ENCODE peak calls at places on chromosomes 7 and 10, in four cellular contexts. W, L, Q and A are unnamed samples.

GRCh38 chr7:44638611-44639557 is 32.5 kb downstream of the OGDH start:
- DNase-seq in W (peak), L (peak), Q (peak), A (peak)

GRCh38 chr10:127943336-127943910 is 36.5 kb downstream of the PTPRE start:
- DNase-seq in W (no peak), L (no peak), Q (peak), A (no peak)

GRCh38 chr7:101608772-101609713 is 20.1 kb downstream of the MYL10 start:
- DNase-seq in W (no peak), L (peak), Q (peak), A (peak)

GRCh38 chr10:86391236-86391840 is 24.7 kb upstream of the GRID1 start:
- DNase-seq in W (no peak), L (no peak), Q (no peak), A (no peak)

GRCh38 chr10:1227505-1228402 is 171.6 kb downstream of the WDR37 start:
- DNase-seq in W (no peak), L (no peak), Q (no peak), A (no peak)

GRCh38 chr7:157271991-157272324 is 64.8 kb upstream of the DNAJB6 start:
- DNase-seq in W (peak), L (peak), Q (peak), A (peak)

GRCh38 chr10:35352097-35352496 is 15.8 kb downstream of the CCNY start:
- DNase-seq in W (no peak), L (no peak), Q (no peak), A (no peak)

GRCh38 chr7:25894902-25895791 is 256.9 kb upstream of the NFE2L3 start:
- DNase-seq in W (peak), L (peak), Q (peak), A (peak)

GRCh38 chr7:16421333-16422099 is at the start of gene CRPPA:
- DNase-seq in W (peak), L (peak), Q (no peak), A (peak)

GRCh38 chr10:90937645-90938258 is 16.9 kb upstream of the ANKRD1 start:
- DNase-seq in W (no peak), L (no peak), Q (no peak), A (no peak)

GRCh38 chr7:102146122-102146521 is 140.5 kb upstream of the SH2B2 start:
- DNase-seq in W (peak), L (no peak), Q (no peak), A (no peak)

GRCh38 chr10:97089209-97089865 is 96.4 kb downstream of the SLIT1 start:
- DNase-seq in W (no peak), L (no peak), Q (no peak), A (no peak)

GRCh38 chr7:19089378-19089777 is 28.1 kb downstream of the TWIST1 start:
- DNase-seq in W (no peak), L (no peak), Q (no peak), A (no peak)

DNA sequence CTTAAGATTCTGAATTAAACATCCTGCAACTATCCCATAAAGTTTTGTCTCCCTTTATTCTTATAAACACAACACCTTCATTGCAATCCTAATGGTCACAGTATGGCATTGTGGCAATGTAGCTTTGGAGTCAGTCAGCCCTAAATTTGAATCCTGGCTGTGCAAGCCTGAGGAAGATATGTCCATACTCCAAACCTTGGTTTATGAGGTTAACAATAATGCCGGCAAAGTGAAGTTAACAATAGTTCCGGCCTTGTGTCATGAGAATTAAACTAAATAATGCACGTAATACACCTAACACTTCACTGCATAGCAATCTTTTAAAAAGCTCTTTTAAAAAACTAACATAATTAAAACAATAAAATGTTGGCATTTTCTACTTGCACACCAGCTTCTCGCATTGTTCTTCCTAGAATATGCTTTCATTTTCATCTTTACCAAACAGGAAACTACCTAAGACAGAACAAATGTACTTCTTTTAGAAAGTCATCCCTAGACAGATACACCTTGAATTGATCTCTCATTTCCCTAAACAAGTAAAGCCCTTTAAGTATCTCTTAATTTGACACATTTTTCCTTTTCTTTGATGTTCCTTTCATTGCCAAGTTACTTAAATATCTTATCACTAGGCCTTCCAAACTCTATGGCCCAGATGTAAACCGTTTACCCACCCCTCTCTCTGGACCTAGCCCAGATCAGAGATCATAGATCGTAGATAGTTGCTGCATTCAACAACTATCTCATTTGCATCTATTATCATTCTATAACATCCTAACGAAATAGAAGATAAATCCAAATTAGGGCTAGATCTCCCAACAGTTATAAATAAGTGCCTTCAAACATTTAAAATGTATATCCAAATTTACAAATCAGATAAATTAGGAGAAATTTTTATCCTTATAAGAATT is 66.7 kb downstream of the CREB3L2 start:
- DNase-seq in W (no peak), L (no peak), Q (no peak), A (no peak)
- H3K27ac ChIP-seq in W (no peak), L (peak), Q (no peak), A (no peak)

DNA sequence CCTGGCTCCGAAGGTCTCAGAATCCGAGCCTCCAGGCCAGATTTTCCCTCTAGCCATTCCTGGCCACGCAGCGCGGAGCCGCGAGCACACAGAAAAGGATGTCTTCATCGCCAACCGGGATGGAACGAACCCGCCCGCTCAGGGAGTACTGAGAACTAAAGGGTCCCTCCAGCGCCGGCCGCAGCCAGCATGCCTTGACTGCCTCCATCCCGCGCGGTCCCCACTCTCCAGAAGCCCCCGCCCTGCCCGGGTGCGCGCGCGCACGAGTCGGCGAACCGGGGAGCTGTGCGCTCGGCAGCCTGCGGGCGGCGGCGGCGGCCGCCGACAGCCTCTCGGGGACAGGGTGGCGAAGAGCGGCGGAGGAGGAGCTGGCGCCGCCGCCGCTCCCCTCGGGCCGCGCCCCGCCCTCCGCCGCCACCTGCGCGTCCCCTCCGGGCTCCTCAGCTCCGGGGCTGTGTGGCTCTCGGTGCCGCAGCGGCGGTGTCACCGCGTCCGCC is 640 bp upstream of the GALNT17 start:
- DNase-seq in W (peak), L (peak), Q (no peak), A (peak)
- H3K27ac ChIP-seq in W (peak), L (peak), Q (no peak), A (peak)

GRCh38 chr7:77346441-77346840 is 69.7 kb downstream of the GSAP start:
- DNase-seq in W (no peak), L (no peak), Q (no peak), A (no peak)

GRCh38 chr7:77351539-77352004 is 64.6 kb downstream of the GSAP start:
- DNase-seq in W (no peak), L (peak), Q (peak), A (no peak)

GRCh38 chr7:77352688-77353406 is 63.3 kb downstream of the GSAP start:
- DNase-seq in W (no peak), L (no peak), Q (no peak), A (no peak)

GRCh38 chr7:77349141-77349540 is 67.0 kb downstream of the GSAP start:
- DNase-seq in W (no peak), L (no peak), Q (no peak), A (no peak)

DNA sequence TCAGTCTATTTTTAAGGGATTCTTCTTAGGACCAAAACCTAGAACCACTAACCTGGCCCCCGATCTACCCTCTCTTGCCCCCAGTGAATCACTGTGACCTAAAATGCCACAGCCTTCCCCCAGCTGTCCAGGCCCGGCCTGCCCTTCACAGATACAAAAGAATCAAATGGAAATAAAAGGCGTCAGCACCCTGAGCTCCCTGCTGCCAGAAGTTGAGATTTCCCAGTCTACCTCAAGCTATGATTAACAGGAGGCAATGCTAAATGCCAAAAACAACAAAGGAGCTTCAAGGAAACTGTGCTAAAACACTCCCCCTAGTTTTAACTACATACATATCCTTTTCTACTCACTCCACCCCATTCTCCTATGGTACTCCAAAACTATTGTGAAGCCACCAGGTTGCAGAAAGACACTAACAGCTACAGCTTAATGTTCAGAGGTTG is 67.8 kb downstream of the GSAP start:
- DNase-seq in W (no peak), L (no peak), Q (peak), A (no peak)
- H3K27ac ChIP-seq in W (peak), L (peak), Q (no peak), A (no peak)

GRCh38 chr7:75738975-75739795 is 444 bp upstream of the HIP1 start:
- DNase-seq in W (peak), L (peak), Q (peak), A (peak)
- H3K27ac ChIP-seq in W (peak), L (peak), Q (peak), A (peak)

DNA sequence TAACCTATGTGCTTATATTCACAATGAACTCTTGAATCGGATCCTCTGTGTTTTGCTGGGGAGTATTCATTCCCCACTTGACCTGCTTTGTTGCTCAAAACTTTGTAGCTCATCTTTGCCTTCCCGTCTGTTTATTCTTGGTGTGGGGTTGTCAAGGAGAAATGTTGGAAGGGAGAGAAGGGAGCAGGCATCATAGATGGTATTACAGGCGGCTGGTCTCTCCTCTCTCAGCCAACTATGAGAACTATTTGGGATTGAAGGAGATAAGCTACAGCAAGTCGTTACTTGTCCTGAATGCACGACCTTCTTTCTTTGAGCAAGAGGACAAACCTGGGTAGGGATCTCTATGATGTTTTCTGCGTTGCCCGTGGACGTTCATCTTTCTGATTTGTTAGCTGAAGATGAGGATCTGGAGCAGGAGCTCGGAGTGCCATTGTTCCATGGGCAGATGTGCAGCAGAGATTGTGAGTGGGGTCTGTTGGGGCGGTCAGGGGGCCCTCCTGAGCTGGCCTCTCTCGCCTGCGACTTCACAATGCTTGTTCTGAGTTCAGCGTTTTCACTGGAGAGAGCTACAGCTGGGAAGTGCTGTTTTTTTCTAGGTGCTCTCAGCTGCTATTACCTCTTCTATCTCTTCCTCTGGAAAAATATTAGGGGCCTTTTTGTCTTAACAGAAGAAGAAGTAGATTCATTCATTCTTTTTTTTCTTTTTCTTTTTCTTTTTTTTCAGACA is 126.9 kb upstream of the KLF6 start:
- DNase-seq in W (no peak), L (no peak), Q (no peak), A (peak)
- H3K27ac ChIP-seq in W (no peak), L (no peak), Q (no peak), A (peak)

DNA sequence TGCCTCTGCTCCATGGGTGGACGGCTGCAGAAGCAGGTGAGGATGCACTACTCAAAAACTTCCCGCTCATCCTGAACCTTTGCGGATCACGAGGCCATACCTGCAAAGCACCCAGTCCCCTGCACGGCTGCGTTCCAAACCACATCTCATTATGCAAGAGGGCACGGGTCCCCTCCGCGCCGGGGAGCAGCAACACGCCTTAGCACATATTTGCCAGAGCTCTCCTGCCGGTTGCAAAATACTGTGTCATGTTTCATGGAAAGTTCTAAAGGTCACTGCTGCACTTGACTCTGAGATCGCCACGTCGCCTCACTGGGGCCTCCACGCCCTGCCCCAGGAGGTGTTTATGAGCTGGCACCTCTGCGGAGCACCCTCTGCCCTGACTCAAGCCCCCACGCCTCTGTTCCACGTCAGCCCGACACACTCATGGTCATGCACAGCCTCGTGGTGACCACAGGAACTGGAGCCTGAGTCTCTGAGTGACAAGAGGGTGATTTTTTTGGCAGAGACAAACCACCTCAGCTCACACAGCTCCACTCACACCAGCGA is 131.8 kb downstream of the PRKAG2 start:
- DNase-seq in W (peak), L (peak), Q (peak), A (no peak)
- H3K27ac ChIP-seq in W (peak), L (peak), Q (peak), A (no peak)

DNA sequence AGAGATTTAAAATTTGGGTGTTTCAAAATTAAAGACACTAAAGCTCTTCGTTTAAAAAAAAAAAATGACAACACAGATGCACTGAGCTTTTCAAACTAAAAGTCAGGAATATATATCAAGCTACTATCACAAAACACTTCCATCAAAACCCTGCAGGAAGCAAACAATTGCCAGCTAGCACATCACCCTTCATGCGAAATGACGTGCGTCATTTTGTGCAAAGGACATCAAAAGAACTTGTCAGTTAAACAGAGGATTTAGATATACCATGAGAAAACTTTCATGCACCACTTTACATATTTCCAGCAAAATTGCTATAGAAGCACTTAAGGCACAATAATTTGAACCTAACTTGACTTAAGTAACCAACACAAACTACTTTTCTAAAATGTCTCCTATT is 264.7 kb downstream of the GRM8 start:
- DNase-seq in W (no peak), L (no peak), Q (no peak), A (no peak)
- H3K27ac ChIP-seq in W (no peak), L (no peak), Q (no peak), A (no peak)